ENCODE peak calls at places on chromosomes 4 and X, in ten cellular contexts. Z, U, B, H, P, V, W, R, L and T are unnamed samples.

GRCh38 chrX:41759817-41760216 is 35.8 kb downstream of the GPR82 start:
- DNase-seq in H (no peak), P (no peak), W (no peak), B (peak; percentile 61), U (no peak), V (peak; percentile 70), L (no peak), Z (no peak), R (peak; percentile 7), T (no peak)

GRCh38 chr4:139628184-139629012 is 37.2 kb upstream of the MGST2 start:
- DNase-seq in L (no peak), B (no peak), V (no peak), W (no peak), H (no peak), U (no peak), R (no peak), Z (no peak), P (no peak), T (no peak)

GRCh38 chr4:61239250-61239649 is 39.1 kb downstream of the ADGRL3 start:
- DNase-seq in Z (no peak), L (no peak), V (no peak), R (no peak), B (no peak), U (no peak), H (no peak), W (no peak), P (no peak), T (no peak)

GRCh38 chr4:72629540-72629939 is 60.5 kb upstream of the ADAMTS3 start:
- DNase-seq in P (no peak), W (no peak), H (no peak), Z (no peak), R (no peak), L (no peak), B (peak; percentile 40), V (peak; percentile 43), U (peak; percentile 18), T (no peak)

GRCh38 chr4:145299380-145300076 is 119.1 kb upstream of the OTUD4 start:
- DNase-seq in Z (no peak), V (peak; percentile 75), U (no peak), R (no peak), H (no peak), W (no peak), L (no peak), P (no peak), B (peak; percentile 60), T (no peak)

GRCh38 chr4:39470402-39470801 is 11.5 kb downstream of the LIAS start:
- DNase-seq in P (no peak), L (no peak), Z (no peak), R (no peak), B (no peak), U (no peak), W (no peak), H (no peak), V (no peak), T (no peak)

GRCh38 chr4:61992351-61992750 is 792.2 kb downstream of the ADGRL3 start:
- DNase-seq in H (no peak), P (no peak), B (no peak), L (no peak), V (no peak), R (no peak), Z (no peak), W (no peak), U (no peak), T (no peak)

GRCh38 chr4:52612341-52612740 is 46.8 kb downstream of the USP46 start:
- DNase-seq in B (no peak), L (no peak), V (no peak), U (no peak), R (no peak), H (no peak), Z (no peak), P (no peak), W (no peak), T (no peak)

GRCh38 chrX:132406106-132406505 is 82.7 kb downstream of the MBNL3 start:
- DNase-seq in H (no peak), W (no peak), R (no peak), L (no peak), V (no peak), P (no peak), B (no peak), Z (no peak), U (no peak), T (no peak)

GRCh38 chr4:184503869-184504300 is 29.5 kb upstream of the IRF2 start:
- DNase-seq in H (no peak), L (no peak), V (peak; percentile 14), B (peak; percentile 21), P (no peak), Z (no peak), U (no peak), W (no peak), R (no peak), T (no peak)

GRCh38 chrX:134676440-134676839 is 18.2 kb upstream of the PLAC1 start:
- DNase-seq in Z (no peak), R (no peak), V (peak; percentile 79), U (peak; percentile 37), L (no peak), B (no peak), W (no peak), H (no peak), P (no peak), T (no peak)

GRCh38 chr4:17809667-17810066 is 890 bp downstream of the DCAF16 start:
- DNase-seq in Z (no peak), V (no peak), P (no peak), U (no peak), R (no peak), W (no peak), B (peak; percentile 33), H (no peak), L (no peak), T (no peak)

DNA sequence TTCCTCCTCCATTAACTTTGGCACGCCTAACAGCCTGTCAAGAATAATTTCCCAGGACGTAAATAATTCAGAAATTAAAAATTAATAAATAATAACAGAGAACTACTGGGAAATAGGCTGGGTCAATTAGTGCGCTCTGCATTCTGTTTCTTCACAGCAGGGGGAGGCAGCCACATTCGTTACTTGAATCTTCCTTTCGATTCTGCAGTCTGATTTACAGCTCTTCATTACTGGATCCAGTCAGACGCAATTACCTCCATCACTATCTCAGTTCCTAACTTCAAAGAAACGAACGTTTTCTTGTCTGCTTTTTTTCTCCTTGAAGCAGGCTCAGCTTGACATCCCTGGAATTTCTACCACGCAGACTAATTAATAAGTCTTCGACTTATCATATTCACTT is 9.0 kb upstream of the RPL34 start:
- DNase-seq in U (no peak), H (no peak), V (peak; percentile 48), P (no peak), R (no peak), L (no peak), W (no peak), Z (no peak), B (no peak), T (no peak)
- TF ChIP-seq CTCF in U (peak; percentile 39), H (no peak), V (peak; percentile 48), P (no peak), R (no peak), L (no peak), W (no peak), Z (no peak), B (no peak), T (no peak)

DNA sequence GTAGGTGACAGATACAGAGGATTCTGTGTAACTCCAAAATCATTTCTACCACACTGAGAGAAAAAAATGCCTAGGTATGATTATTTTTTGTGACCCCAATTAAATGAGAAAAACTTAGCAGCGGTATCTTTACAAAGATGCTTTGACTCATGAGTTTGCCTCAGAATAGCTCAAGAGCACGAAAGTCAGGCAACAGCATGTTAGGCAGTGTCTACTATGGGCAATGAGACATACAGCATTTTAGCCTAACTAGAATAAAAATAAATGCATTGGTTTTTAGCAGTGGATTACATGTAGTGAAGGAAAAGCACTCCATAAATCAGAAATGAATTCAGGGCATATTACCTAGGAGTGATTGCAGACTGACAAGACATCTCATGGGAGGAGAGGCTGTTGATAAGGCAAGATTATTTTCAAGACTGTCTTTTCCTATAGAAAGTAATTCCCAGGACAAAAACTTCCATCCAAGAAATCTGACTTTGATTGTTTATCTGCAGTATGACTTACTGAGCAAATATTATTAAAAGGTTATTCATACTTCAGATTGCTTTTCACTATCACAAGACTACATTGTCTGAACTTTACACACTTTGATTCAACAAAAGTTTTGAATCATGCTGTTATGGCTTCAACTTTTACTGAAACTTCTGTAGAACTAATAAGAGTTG is 3.6 kb downstream of the ANXA10 start:
- DNase-seq in Z (no peak), U (no peak), L (no peak), R (no peak), B (no peak), W (no peak), H (no peak), V (peak; percentile 26), P (no peak), T (no peak)
- TF ChIP-seq CTCF in Z (no peak), U (no peak), L (no peak), R (no peak), B (no peak), W (no peak), H (no peak), V (no peak), P (no peak), T (no peak)

GRCh38 chr4:137934921-137935320 is 307.2 kb downstream of the SLC7A11 start:
- DNase-seq in P (no peak), H (no peak), Z (no peak), L (no peak), V (no peak), B (no peak), W (no peak), R (no peak), U (no peak), T (no peak)
- TF ChIP-seq CTCF in P (no peak), H (no peak), Z (no peak), L (no peak), V (no peak), B (no peak), W (no peak), R (no peak), U (no peak), T (no peak)

DNA sequence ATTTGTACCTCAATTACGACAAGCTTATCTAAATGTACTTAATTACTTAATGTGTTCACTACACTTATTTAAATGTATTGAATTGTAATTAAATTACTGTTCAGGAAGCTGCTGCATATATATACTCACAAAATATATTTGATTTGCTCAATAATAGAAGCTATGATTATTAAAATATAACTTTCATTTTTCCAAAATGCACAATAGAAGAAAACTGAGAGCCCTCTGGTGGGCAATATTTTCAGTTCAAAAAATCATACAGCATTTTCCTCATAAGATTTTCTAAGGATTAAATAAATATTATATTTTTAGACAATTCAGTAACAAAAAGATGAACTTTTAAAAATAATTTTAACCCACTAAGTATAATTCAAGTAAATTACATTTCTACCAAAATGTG is 217.3 kb downstream of the DKK2 start:
- DNase-seq in Z (no peak), H (no peak), P (no peak), W (no peak), L (no peak), R (no peak), V (peak; percentile 23), B (no peak), U (no peak), T (no peak)
- TF ChIP-seq CTCF in Z (no peak), H (no peak), P (no peak), W (peak; percentile 31), L (no peak), R (peak; percentile 34), V (peak; percentile 50), B (no peak), U (no peak), T (no peak)

GRCh38 chr4:164977243-164978164 is at the start of gene TRIM61:
- DNase-seq in W (no peak), U (no peak), B (no peak), R (peak; percentile 50), P (peak; percentile 37), Z (peak; percentile 84), V (peak; percentile 66), L (peak; percentile 77), H (no peak), T (no peak)
- TF ChIP-seq CTCF in W (no peak), U (no peak), B (no peak), R (no peak), P (no peak), Z (no peak), V (no peak), L (no peak), H (no peak), T (no peak)